ENCODE peak calls at places on chromosomes 13 and 19, in six cellular contexts. L is uterus, Y is neural progenitor cell, C is fibroblast of mammary gland, X is fibroblast of pulmonary artery, I is PC-9. E is an unnamed sample.
A peak's percentile ranks its signal among the peaks of the same experiment; 100 is the strongest.

GRCh38 chr13:99055286-99056073 is 77.6 kb upstream of the DOCK9 start:
- DNase-seq in L (no peak), Y (peak; percentile 5), X (no peak), C (no peak), I (peak; percentile 17), E (no peak)

GRCh38 chr13:49022472-49023144 is 46.9 kb downstream of the FNDC3A start:
- DNase-seq in C (peak; percentile 57), I (no peak), Y (no peak), X (no peak), L (no peak), E (no peak)

GRCh38 chr13:46165485-46166220 is 16.3 kb downstream of the LCP1 start:
- DNase-seq in Y (no peak), I (no peak), X (no peak), L (no peak), C (no peak), E (peak; percentile 30)

GRCh38 chr13:30376426-30377311 is 45.6 kb upstream of the UBE2L5 start:
- DNase-seq in L (no peak), I (no peak), C (no peak), X (no peak), Y (no peak), E (no peak)

GRCh38 chr13:41720839-41721561 is 239.9 kb downstream of the VWA8 start:
- DNase-seq in Y (no peak), X (no peak), L (no peak), C (no peak), I (peak; percentile 85), E (no peak)

GRCh38 chr19:4916292-4917082 is 7.2 kb downstream of the UHRF1 start:
- DNase-seq in L (no peak), C (no peak), X (no peak), I (no peak), Y (no peak), E (no peak)

GRCh38 chr13:110536006-110536693 is 25.4 kb downstream of the RAB20 start:
- DNase-seq in C (no peak), X (no peak), I (no peak), Y (no peak), L (no peak), E (no peak)

GRCh38 chr13:110759710-110760109 is 46.2 kb downstream of the ING1 start:
- DNase-seq in X (peak; percentile 74), L (no peak), I (peak; percentile 41), Y (no peak), C (peak; percentile 94), E (peak; percentile 74)

GRCh38 chr13:36788276-36788675 is 30.7 kb upstream of the RFXAP start:
- DNase-seq in X (no peak), I (no peak), L (no peak), Y (no peak), C (peak; percentile 62), E (no peak)

GRCh38 chr19:18967358-18968146 is 26.5 kb upstream of the HOMER3 start:
- DNase-seq in Y (no peak), X (peak; percentile 85), L (peak; percentile 24), C (peak; percentile 61), I (peak; percentile 46), E (peak; percentile 41)

GRCh38 chr13:78606471-78607408 is 3.4 kb upstream of the POU4F1 start:
- DNase-seq in I (no peak), L (no peak), X (no peak), Y (peak; percentile 29), C (no peak), E (no peak)

GRCh38 chr19:6677924-6678689 is 8.1 kb upstream of the TNFSF14 start:
- DNase-seq in L (no peak), Y (peak; percentile 67), X (peak; percentile 52), C (no peak), I (no peak), E (no peak)

GRCh38 chr19:50058425-50058824 is 32.6 kb downstream of the ZNF473 start:
- DNase-seq in L (no peak), C (no peak), Y (no peak), I (no peak), X (no peak), E (no peak)

GRCh38 chr19:29694669-29695627 is 20.1 kb downstream of the C19orf12 start:
- DNase-seq in Y (peak; percentile 85), C (peak; percentile 74), I (peak; percentile 61), X (peak; percentile 77), L (peak; percentile 85), E (peak; percentile 76)

GRCh38 chr13:51222510-51223283 is 499 bp downstream of the FAM124A start:
- DNase-seq in Y (peak; percentile 69), L (no peak), I (no peak), C (no peak), X (no peak), E (peak; percentile 8)

GRCh38 chr19:8413593-8413923 is 453 bp downstream of the MARCHF2 start:
- DNase-seq in Y (no peak), L (no peak), X (no peak), C (no peak), I (no peak), E (no peak)

GRCh38 chr19:30064776-30065494 is 122.9 kb downstream of the URI1 start:
- DNase-seq in Y (no peak), I (no peak), C (no peak), L (no peak), X (no peak), E (no peak)

GRCh38 chr13:43195551-43195950 is 172.2 kb downstream of the DNAJC15 start:
- DNase-seq in I (no peak), L (no peak), X (no peak), Y (no peak), C (no peak), E (no peak)

GRCh38 chr19:41694831-41695635 is 7.0 kb upstream of the CEACAM7 start:
- DNase-seq in C (no peak), X (no peak), Y (no peak), I (no peak), L (no peak), E (no peak)

GRCh38 chr13:109412232-109412935 is 374.0 kb downstream of the IRS2 start:
- DNase-seq in L (peak; percentile 23), X (peak; percentile 49), C (no peak), I (no peak), Y (peak; percentile 77), E (peak; percentile 82)

GRCh38 chr13:85261757-85262346 is 537.4 kb downstream of the SLITRK6 start:
- DNase-seq in L (no peak), C (peak; percentile 0), I (no peak), X (peak; percentile 38), Y (no peak), E (no peak)
- TF ChIP-seq CTCF in L (no peak), C (peak; percentile 21), I (peak; percentile 55), X (peak; percentile 72), Y (peak; percentile 57), E (no peak)

GRCh38 chr19:3555653-3556422 is 1.5 kb downstream of the MFSD12 start:
- DNase-seq in X (no peak), L (no peak), Y (no peak), I (no peak), C (no peak), E (no peak)

GRCh38 chr19:3556423-3556977 is 886 bp downstream of the MFSD12 start:
- DNase-seq in X (no peak), L (no peak), I (no peak), Y (no peak), C (no peak), E (no peak)

GRCh38 chr19:3556978-3557460 is 367 bp downstream of the MFSD12 start:
- DNase-seq in C (no peak), L (no peak), Y (peak; percentile 67), X (no peak), I (peak; percentile 47), E (peak; percentile 66)

GRCh38 chr19:3551808-3552095 is 5.6 kb downstream of the MFSD12 start:
- DNase-seq in Y (no peak), L (no peak), C (no peak), I (no peak), X (no peak), E (no peak)

DNA sequence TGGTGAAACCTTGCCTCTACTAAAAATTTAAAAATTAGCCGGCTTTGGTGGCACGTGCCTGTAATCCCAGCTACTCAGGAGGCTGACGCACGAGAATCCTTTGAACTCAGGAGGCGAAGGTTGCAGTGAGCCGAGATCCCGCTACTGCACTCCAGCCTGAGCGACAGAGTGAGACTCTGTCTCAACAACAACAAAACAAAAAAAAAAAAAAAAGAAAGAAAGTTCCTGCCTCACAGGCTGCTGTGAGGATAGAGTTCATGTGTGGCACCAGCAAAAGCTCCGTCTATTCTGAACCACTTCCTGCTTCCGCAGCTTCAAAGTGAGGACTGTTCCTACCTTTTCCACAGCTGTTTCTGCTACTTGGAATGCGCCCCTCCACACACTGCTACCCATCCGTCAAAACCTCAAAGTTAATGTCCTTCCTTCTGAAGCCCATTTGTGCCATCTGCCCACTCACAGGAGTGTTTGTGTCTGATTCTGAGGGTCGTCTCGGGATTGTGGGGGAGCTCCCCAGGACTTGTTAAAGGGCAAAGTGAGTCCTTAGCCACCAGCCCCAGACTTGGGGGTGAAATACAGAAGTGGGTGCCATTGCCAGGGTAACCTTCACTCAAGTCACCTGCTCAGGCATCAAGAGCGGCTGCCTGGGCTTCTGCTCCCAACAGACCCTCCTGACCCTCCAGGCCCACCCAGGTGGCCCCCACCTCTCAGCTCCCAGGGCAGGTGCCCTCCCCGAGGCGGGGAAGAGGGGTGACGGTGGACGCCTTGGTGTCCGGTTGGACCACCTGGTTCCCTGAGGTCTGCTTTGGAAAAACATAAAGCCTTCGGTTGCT is 2.9 kb downstream of the MFSD12 start:
- DNase-seq in X (no peak), Y (no peak), I (no peak), C (no peak), L (no peak), E (no peak)
- H3K4me3 ChIP-seq in X (no peak overlapping the region), Y (no peak overlapping the region), I (no peak overlapping the region), C (no peak overlapping the region), L (no peak overlapping the region), E (no peak overlapping the region)

DNA sequence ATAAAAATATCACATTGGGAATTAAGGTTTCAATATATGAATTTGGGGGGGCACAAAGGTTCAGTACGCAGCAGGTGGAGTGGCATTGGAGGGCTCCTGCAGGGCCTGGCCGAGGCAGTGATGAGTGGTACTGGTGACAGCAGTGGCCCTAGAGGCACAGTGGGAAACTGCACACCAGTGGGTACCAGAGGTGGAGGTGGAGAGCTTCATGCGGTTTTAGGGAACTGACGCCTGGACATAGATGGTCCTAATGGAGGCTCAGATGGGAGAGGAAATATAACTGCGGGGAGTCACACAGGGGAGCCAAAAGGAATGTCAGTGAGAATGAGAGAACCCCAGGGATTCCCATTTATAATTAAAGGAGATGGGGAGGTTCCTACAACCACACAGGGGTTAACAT is 156.2 kb downstream of the COG6 start:
- DNase-seq in C (no peak), X (no peak), I (no peak), L (no peak), Y (no peak), E (no peak)
- TF ChIP-seq CTCF in C (no peak), X (no peak), I (no peak), L (no peak), Y (peak; percentile 8), E (no peak)

DNA sequence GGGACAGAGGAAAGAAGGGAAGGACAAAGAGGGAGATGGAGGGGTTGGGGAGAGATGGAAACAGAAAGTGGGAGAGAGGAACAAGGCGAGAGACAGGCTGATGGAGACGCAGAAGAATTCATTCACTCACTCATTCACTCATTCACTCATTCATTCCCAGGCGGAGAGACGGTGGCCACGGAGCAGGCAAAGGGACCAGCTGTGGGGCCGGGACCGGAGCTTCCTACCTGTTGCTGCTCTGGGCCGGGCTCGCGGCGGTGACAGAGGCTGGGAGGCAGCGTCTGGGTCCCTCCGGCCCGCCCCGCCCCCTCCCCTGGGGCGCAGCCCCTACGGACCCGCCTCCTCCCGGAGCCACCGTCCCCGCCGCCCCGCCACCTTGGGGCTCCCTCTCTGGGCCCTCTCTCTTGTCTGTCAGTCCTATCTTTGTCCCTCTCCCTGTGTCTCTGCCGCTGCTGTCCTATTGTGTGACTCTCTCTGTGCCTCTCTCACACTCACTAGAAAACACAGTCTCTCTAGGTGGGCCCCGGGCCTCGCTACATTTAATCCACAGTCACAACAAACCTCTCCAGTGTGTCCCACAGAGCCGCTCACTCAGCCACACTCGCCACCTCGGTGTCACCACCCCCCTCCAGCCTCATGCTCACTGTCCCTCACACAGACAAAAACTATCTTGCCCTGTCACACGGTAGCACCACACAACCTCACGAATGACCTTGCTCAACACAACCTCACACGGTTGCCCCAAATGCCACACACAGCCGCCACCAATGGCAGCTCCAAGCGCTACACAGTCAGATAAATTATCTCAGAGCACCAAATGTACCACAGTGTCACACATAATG is at the start of gene GNG8:
- DNase-seq in L (no peak), X (no peak), C (no peak), I (no peak), Y (peak; percentile 72), E (no peak)
- H3K4me3 ChIP-seq in L (no peak within 1 kb of the TSS), X (no peak within 1 kb of the TSS), C (no peak within 1 kb of the TSS), I (no peak within 1 kb of the TSS), Y (peak within 1 kb of the TSS; percentile 68), E (no peak within 1 kb of the TSS)

E was measured in fibroblast of villous mesenchyme.